ENCODE peak calls at places on chromosome 3, in six cellular contexts. I is HTR-8/SVneo; Q is SK-N-SH; X is HS-5; V is activated CD8-positive, alpha-beta T cell treated with anti-CD3 and anti-CD28 coated beads, Interleukin-2, amount 10 ng/mL, durations not matched to agents 7 days and 5 days; J is stimulated activated CD8-positive, alpha-beta memory T cell treated with anti-CD3 and anti-CD28 coated beads, Interleukin-15, amount 100 ng/mL, for 48 hours. K is an unnamed sample.

GRCh38 chr3:113200351-113200750 is 11.0 kb upstream of the BOC start:
- DNase-seq in I (no peak), Q (no peak), X (no peak), V (no peak), J (no peak), K (no peak)

GRCh38 chr3:42012935-42013651 is 51.2 kb upstream of the ULK4 start:
- DNase-seq in I (no peak), Q (peak), X (no peak), V (peak), J (peak), K (peak)

GRCh38 chr3:147392083-147392916 is 14.0 kb downstream of the ZIC4 start:
- DNase-seq in I (peak), Q (peak), X (no peak), V (no peak), J (no peak), K (no peak)

GRCh38 chr3:30311781-30312180 is 294.6 kb upstream of the TGFBR2 start:
- DNase-seq in I (no peak), Q (no peak), X (no peak), V (no peak), J (no peak), K (no peak)

GRCh38 chr3:128081846-128082245 is 29.6 kb downstream of the SEC61A1 start:
- DNase-seq in I (no peak), Q (no peak), X (no peak), V (no peak), J (no peak), K (no peak)

GRCh38 chr3:134366928-134367352 is 7.3 kb downstream of the AMOTL2 start:
- DNase-seq in I (no peak), Q (no peak), X (no peak), V (no peak), J (no peak), K (no peak)

GRCh38 chr3:61634678-61635077 is 73.3 kb downstream of the PTPRG start:
- DNase-seq in I (peak), Q (no peak), X (no peak), V (no peak), J (no peak), K (no peak)

GRCh38 chr3:129794319-129795201 is 99.0 kb downstream of the TMCC1 start:
- DNase-seq in I (peak), Q (peak), X (no peak), V (peak), J (no peak), K (no peak)

GRCh38 chr3:134859341-134859740 is 64.3 kb downstream of the EPHB1 start:
- DNase-seq in I (no peak), Q (no peak), X (no peak), V (no peak), J (no peak), K (no peak)